ENCODE peak calls at places on chromosome 2, in six cellular contexts. One of them, this sample, is unnamed.
A peak's percentile ranks its signal among the peaks of the same experiment; 100 is the strongest.

GRCh38 chr2:75547345-75548035 is 13.2 kb downstream of the EVA1A start:
- DNase-seq in HCT116: no peak
- DNase-seq in transverse colon: no peak
- DNase-seq in adrenal gland: no peak
- DNase-seq in body of pancreas: no peak
- DNase-seq in Peyer's patch: no peak
- DNase-seq in this sample: no peak

GRCh38 chr2:105969552-105969951 is 224.5 kb downstream of the UXS1 start:
- DNase-seq in HCT116: peak; percentile 27
- DNase-seq in transverse colon: no peak
- DNase-seq in adrenal gland: no peak
- DNase-seq in body of pancreas: no peak
- DNase-seq in Peyer's patch: no peak
- DNase-seq in this sample: peak; percentile 14

GRCh38 chr2:28747714-28748113 is 3.9 kb upstream of the PPP1CB start:
- DNase-seq in HCT116: no peak
- DNase-seq in transverse colon: peak; percentile 39
- DNase-seq in adrenal gland: no peak
- DNase-seq in body of pancreas: no peak
- DNase-seq in Peyer's patch: peak; percentile 51
- DNase-seq in this sample: no peak

GRCh38 chr2:236119003-236119402 is 49.2 kb downstream of the GBX2 start:
- DNase-seq in HCT116: no peak
- DNase-seq in transverse colon: no peak
- DNase-seq in adrenal gland: no peak
- DNase-seq in body of pancreas: no peak
- DNase-seq in Peyer's patch: no peak
- DNase-seq in this sample: no peak

GRCh38 chr2:98875746-98876145 is 60.3 kb downstream of the CRACDL start:
- DNase-seq in HCT116: no peak
- DNase-seq in transverse colon: no peak
- DNase-seq in adrenal gland: no peak
- DNase-seq in body of pancreas: no peak
- DNase-seq in Peyer's patch: no peak
- DNase-seq in this sample: no peak

GRCh38 chr2:60459896-60460295 is 93.6 kb downstream of the BCL11A start:
- DNase-seq in HCT116: no peak
- DNase-seq in transverse colon: no peak
- DNase-seq in adrenal gland: no peak
- DNase-seq in body of pancreas: no peak
- DNase-seq in Peyer's patch: no peak
- DNase-seq in this sample: no peak

GRCh38 chr2:185404578-185404977 is 334.0 kb upstream of the FSIP2 start:
- DNase-seq in HCT116: no peak
- DNase-seq in transverse colon: no peak
- DNase-seq in adrenal gland: no peak
- DNase-seq in body of pancreas: no peak
- DNase-seq in Peyer's patch: no peak
- DNase-seq in this sample: no peak

GRCh38 chr2:150169230-150169629 is 318.2 kb downstream of the RND3 start:
- DNase-seq in HCT116: no peak
- DNase-seq in transverse colon: no peak
- DNase-seq in adrenal gland: no peak
- DNase-seq in body of pancreas: peak; percentile 58
- DNase-seq in Peyer's patch: no peak
- DNase-seq in this sample: no peak

GRCh38 chr2:235666240-235666781 is 172.5 kb downstream of the AGAP1 start:
- DNase-seq in HCT116: peak; percentile 86
- DNase-seq in transverse colon: no peak
- DNase-seq in adrenal gland: no peak
- DNase-seq in body of pancreas: peak; percentile 56
- DNase-seq in Peyer's patch: no peak
- DNase-seq in this sample: peak; percentile 16

GRCh38 chr2:128637481-128638155 is 318.9 kb upstream of the HS6ST1 start:
- DNase-seq in HCT116: no peak
- DNase-seq in transverse colon: no peak
- DNase-seq in adrenal gland: no peak
- DNase-seq in body of pancreas: no peak
- DNase-seq in Peyer's patch: peak; percentile 14
- DNase-seq in this sample: no peak

GRCh38 chr2:239017491-239018098 is 169.7 kb downstream of the TWIST2 start:
- DNase-seq in HCT116: no peak
- DNase-seq in transverse colon: no peak
- DNase-seq in adrenal gland: no peak
- DNase-seq in body of pancreas: no peak
- DNase-seq in Peyer's patch: no peak
- DNase-seq in this sample: no peak

GRCh38 chr2:224584111-224584764 is 925 bp downstream of the CUL3 start:
- DNase-seq in HCT116: no peak
- DNase-seq in transverse colon: peak; percentile 36
- DNase-seq in adrenal gland: peak; percentile 49
- DNase-seq in body of pancreas: peak; percentile 40
- DNase-seq in Peyer's patch: peak; percentile 67
- DNase-seq in this sample: peak; percentile 52

GRCh38 chr2:84631047-84631446 is 114.7 kb downstream of the DNAH6 start:
- DNase-seq in HCT116: peak; percentile 53
- DNase-seq in transverse colon: no peak
- DNase-seq in adrenal gland: no peak
- DNase-seq in body of pancreas: no peak
- DNase-seq in Peyer's patch: no peak
- DNase-seq in this sample: no peak

GRCh38 chr2:124001681-124002080 is 23.4 kb upstream of the CNTNAP5 start:
- DNase-seq in HCT116: no peak
- DNase-seq in transverse colon: no peak
- DNase-seq in adrenal gland: no peak
- DNase-seq in body of pancreas: peak; percentile 32
- DNase-seq in Peyer's patch: no peak
- DNase-seq in this sample: no peak

GRCh38 chr2:72985136-72985535 is 67.8 kb downstream of the EMX1 start:
- DNase-seq in HCT116: no peak
- DNase-seq in transverse colon: no peak
- DNase-seq in adrenal gland: no peak
- DNase-seq in body of pancreas: no peak
- DNase-seq in Peyer's patch: no peak
- DNase-seq in this sample: no peak

GRCh38 chr2:54054774-54055173 is 60.6 kb upstream of the ACYP2 start:
- DNase-seq in HCT116: no peak
- DNase-seq in transverse colon: no peak
- DNase-seq in adrenal gland: no peak
- DNase-seq in body of pancreas: no peak
- DNase-seq in Peyer's patch: no peak
- DNase-seq in this sample: no peak

GRCh38 chr2:9889812-9890261 is 46.6 kb downstream of the TAF1B start:
- DNase-seq in HCT116: no peak
- DNase-seq in transverse colon: no peak
- DNase-seq in adrenal gland: no peak
- DNase-seq in body of pancreas: peak; percentile 33
- DNase-seq in Peyer's patch: no peak
- DNase-seq in this sample: peak; percentile 54

GRCh38 chr2:31227711-31228125 is 6.2 kb upstream of the EHD3 start:
- DNase-seq in HCT116: no peak
- DNase-seq in transverse colon: no peak
- DNase-seq in adrenal gland: no peak
- DNase-seq in body of pancreas: no peak
- DNase-seq in Peyer's patch: no peak
- DNase-seq in this sample: no peak

GRCh38 chr2:154306261-154306970 is 392.1 kb upstream of the KCNJ3 start:
- DNase-seq in HCT116: no peak
- DNase-seq in transverse colon: no peak
- DNase-seq in adrenal gland: no peak
- DNase-seq in body of pancreas: no peak
- DNase-seq in Peyer's patch: no peak
- DNase-seq in this sample: no peak

GRCh38 chr2:31563273-31563839 is 17.4 kb downstream of the SRD5A2 start:
- DNase-seq in HCT116: no peak
- DNase-seq in transverse colon: no peak
- DNase-seq in adrenal gland: no peak
- DNase-seq in body of pancreas: no peak
- DNase-seq in Peyer's patch: no peak
- DNase-seq in this sample: no peak

GRCh38 chr2:174492963-174493431 is 6.2 kb upstream of the GPR155 start:
- DNase-seq in HCT116: no peak
- DNase-seq in transverse colon: peak; percentile 60
- DNase-seq in adrenal gland: no peak
- DNase-seq in body of pancreas: no peak
- DNase-seq in Peyer's patch: peak; percentile 87
- DNase-seq in this sample: no peak

GRCh38 chr2:233152541-233152940 is 92.4 kb downstream of the INPP5D start:
- DNase-seq in HCT116: no peak
- DNase-seq in transverse colon: no peak
- DNase-seq in adrenal gland: peak; percentile 85
- DNase-seq in body of pancreas: peak; percentile 61
- DNase-seq in Peyer's patch: no peak
- DNase-seq in this sample: peak; percentile 67

GRCh38 chr2:3254438-3254941 is 123.1 kb downstream of the EIPR1 start:
- DNase-seq in HCT116: no peak
- DNase-seq in transverse colon: no peak
- DNase-seq in adrenal gland: no peak
- DNase-seq in body of pancreas: no peak
- DNase-seq in Peyer's patch: no peak
- DNase-seq in this sample: no peak

GRCh38 chr2:36463365-36463764 is 107.8 kb downstream of the CRIM1 start:
- DNase-seq in HCT116: no peak
- DNase-seq in transverse colon: no peak
- DNase-seq in adrenal gland: no peak
- DNase-seq in body of pancreas: no peak
- DNase-seq in Peyer's patch: no peak
- DNase-seq in this sample: no peak
- H3K4me1 ChIP-seq in HCT116: peaks cover 35% of the 10 kb centered on the region
- H3K4me1 ChIP-seq in transverse colon: peaks cover 23% of the 10 kb centered on the region
- H3K4me1 ChIP-seq in adrenal gland: peaks cover 14% of the 10 kb centered on the region
- H3K4me1 ChIP-seq in body of pancreas: peaks cover 20% of the 10 kb centered on the region
- H3K4me1 ChIP-seq in Peyer's patch: peaks cover 14% of the 10 kb centered on the region
- H3K4me1 ChIP-seq in this sample: peaks cover 32% of the 10 kb centered on the region

GRCh38 chr2:22487541-22487940 is 897.4 kb upstream of the KLHL29 start:
- DNase-seq in HCT116: no peak
- DNase-seq in transverse colon: no peak
- DNase-seq in adrenal gland: no peak
- DNase-seq in body of pancreas: no peak
- DNase-seq in Peyer's patch: no peak
- DNase-seq in this sample: no peak

GRCh38 chr2:22485456-22485855 is 899.5 kb upstream of the KLHL29 start:
- DNase-seq in HCT116: no peak
- DNase-seq in transverse colon: no peak
- DNase-seq in adrenal gland: no peak
- DNase-seq in body of pancreas: no peak
- DNase-seq in Peyer's patch: no peak
- DNase-seq in this sample: no peak

GRCh38 chr2:22486343-22486742 is 898.6 kb upstream of the KLHL29 start:
- DNase-seq in HCT116: no peak
- DNase-seq in transverse colon: no peak
- DNase-seq in adrenal gland: no peak
- DNase-seq in body of pancreas: no peak
- DNase-seq in Peyer's patch: no peak
- DNase-seq in this sample: no peak

GRCh38 chr2:22481507-22482217 is 903.3 kb upstream of the KLHL29 start:
- DNase-seq in HCT116: no peak
- DNase-seq in transverse colon: no peak
- DNase-seq in adrenal gland: no peak
- DNase-seq in body of pancreas: no peak
- DNase-seq in Peyer's patch: no peak
- DNase-seq in this sample: no peak

DNA sequence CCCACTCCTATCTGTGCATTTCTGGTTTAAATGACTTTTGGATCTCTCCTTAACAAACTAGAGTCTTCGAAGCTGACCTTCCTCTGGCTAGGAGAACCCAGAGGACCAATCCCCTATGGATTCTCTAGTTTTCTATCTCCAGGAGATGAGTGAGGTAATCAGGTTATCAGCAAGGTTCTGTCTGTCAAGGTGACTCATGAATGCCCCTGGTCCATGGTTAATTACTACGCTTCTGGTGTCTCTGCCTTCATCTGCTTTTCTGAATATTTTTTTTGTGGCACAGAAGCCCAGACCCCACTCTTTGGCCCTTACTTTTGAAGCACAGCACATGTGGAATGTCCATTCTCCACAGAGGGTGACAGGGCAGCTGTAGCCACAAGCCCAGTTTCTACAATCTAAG is 897.9 kb upstream of the KLHL29 start:
- DNase-seq in HCT116: no peak
- DNase-seq in transverse colon: no peak
- DNase-seq in adrenal gland: no peak
- DNase-seq in body of pancreas: no peak
- DNase-seq in Peyer's patch: no peak
- DNase-seq in this sample: no peak
- H3K9me3 ChIP-seq in HCT116: peaks cover 3% of the 10 kb centered on the region
- H3K9me3 ChIP-seq in transverse colon: no peaks in the 10 kb centered on the region
- H3K9me3 ChIP-seq in adrenal gland: no peaks in the 10 kb centered on the region
- H3K9me3 ChIP-seq in body of pancreas: no peaks in the 10 kb centered on the region
- H3K9me3 ChIP-seq in Peyer's patch: no peaks in the 10 kb centered on the region
- H3K9me3 ChIP-seq in this sample: no peaks in the 10 kb centered on the region

GRCh38 chr2:197209742-197210408 is 100.7 kb downstream of the ANKRD44 start:
- DNase-seq in HCT116: no peak
- DNase-seq in transverse colon: no peak
- DNase-seq in adrenal gland: no peak
- DNase-seq in body of pancreas: no peak
- DNase-seq in Peyer's patch: no peak
- DNase-seq in this sample: no peak

GRCh38 chr2:197210450-197210849 is 100.1 kb downstream of the ANKRD44 start:
- DNase-seq in HCT116: no peak
- DNase-seq in transverse colon: no peak
- DNase-seq in adrenal gland: no peak
- DNase-seq in body of pancreas: no peak
- DNase-seq in Peyer's patch: no peak
- DNase-seq in this sample: no peak

GRCh38 chr2:197212344-197213262 is 98.0 kb downstream of the ANKRD44 start:
- DNase-seq in HCT116: no peak
- DNase-seq in transverse colon: no peak
- DNase-seq in adrenal gland: no peak
- DNase-seq in body of pancreas: no peak
- DNase-seq in Peyer's patch: peak; percentile 76
- DNase-seq in this sample: no peak

GRCh38 chr2:197209274-197209673 is 101.3 kb downstream of the ANKRD44 start:
- DNase-seq in HCT116: no peak
- DNase-seq in transverse colon: no peak
- DNase-seq in adrenal gland: no peak
- DNase-seq in body of pancreas: no peak
- DNase-seq in Peyer's patch: no peak
- DNase-seq in this sample: no peak

GRCh38 chr2:197211881-197212342 is 98.7 kb downstream of the ANKRD44 start:
- DNase-seq in HCT116: no peak
- DNase-seq in transverse colon: no peak
- DNase-seq in adrenal gland: no peak
- DNase-seq in body of pancreas: no peak
- DNase-seq in Peyer's patch: no peak
- DNase-seq in this sample: no peak
- TF ChIP-seq POLR2A in HCT116: no peak
- TF ChIP-seq POLR2A in transverse colon: no peak
- TF ChIP-seq POLR2A in adrenal gland: no peak
- TF ChIP-seq POLR2A in body of pancreas: no peak
- TF ChIP-seq POLR2A in Peyer's patch: no peak
- TF ChIP-seq POLR2A in this sample: no peak

DNA sequence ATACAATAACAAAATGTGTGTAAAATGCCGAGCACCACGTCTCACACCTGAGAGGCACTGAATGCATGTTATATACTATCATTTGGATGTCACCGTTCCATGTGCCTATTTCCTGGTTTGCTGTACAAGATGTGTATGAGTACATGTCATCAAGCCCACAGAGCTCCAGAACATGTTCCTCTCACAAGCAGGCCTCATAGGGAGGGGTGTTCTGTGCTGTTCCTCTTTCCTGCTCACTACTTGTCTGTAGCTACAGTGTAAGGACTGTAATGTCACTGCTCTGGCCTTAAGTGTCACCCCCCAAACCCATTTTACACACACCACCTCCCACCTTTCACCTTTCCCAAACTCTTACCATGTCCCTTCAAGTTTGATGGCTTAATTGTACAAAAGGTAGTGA is 1.8 kb downstream of the AFF3 start:
- DNase-seq in HCT116: no peak
- DNase-seq in transverse colon: peak; percentile 11
- DNase-seq in adrenal gland: no peak
- DNase-seq in body of pancreas: no peak
- DNase-seq in Peyer's patch: peak; percentile 73
- DNase-seq in this sample: no peak
- H3K4me1 ChIP-seq in HCT116: no peaks in the 10 kb centered on the region
- H3K4me1 ChIP-seq in transverse colon: no peaks in the 10 kb centered on the region
- H3K4me1 ChIP-seq in adrenal gland: no peaks in the 10 kb centered on the region
- H3K4me1 ChIP-seq in body of pancreas: no peaks in the 10 kb centered on the region
- H3K4me1 ChIP-seq in Peyer's patch: no peaks in the 10 kb centered on the region
- H3K4me1 ChIP-seq in this sample: no peaks in the 10 kb centered on the region